ENCODE peak calls at places on chromosomes 6 and 20, in five cellular contexts. Q is HCT116, X is HepG2, S is GM12878, M is K562. Y is an unnamed sample.

GRCh38 chr6:36547646-36548400 is 544 bp upstream of the STK38 start:
- DNase-seq in Q (no peak), X (no peak), S (no peak), M (no peak), Y (no peak)

GRCh38 chr6:101069191-101069795 is 188.2 kb upstream of the ASCC3 start:
- DNase-seq in Q (no peak), X (no peak), S (no peak), M (no peak), Y (no peak)

GRCh38 chr20:21234816-21235215 is 68.3 kb upstream of the XRN2 start:
- DNase-seq in Q (no peak), X (no peak), S (no peak), M (no peak), Y (no peak)

GRCh38 chr6:7505196-7505699 is 36.2 kb upstream of the DSP start:
- DNase-seq in Q (peak), X (peak), S (no peak), M (no peak), Y (peak)

GRCh38 chr6:24927234-24927955 is 8.4 kb downstream of the RIPOR2 start:
- DNase-seq in Q (no peak), X (no peak), S (no peak), M (no peak), Y (no peak)

GRCh38 chr20:35618372-35619131 is 2.9 kb downstream of the SPAG4 start:
- DNase-seq in Q (no peak), X (no peak), S (no peak), M (no peak), Y (no peak)

GRCh38 chr6:120671519-120671918 is 662.8 kb downstream of the TBC1D32 start:
- DNase-seq in Q (peak), X (peak), S (no peak), M (no peak), Y (peak)

GRCh38 chr6:82842721-82843120 is 222.9 kb downstream of the UBE3D start:
- DNase-seq in Q (no peak), X (no peak), S (no peak), M (no peak), Y (no peak)

GRCh38 chr20:49965781-49966304 is 16.9 kb upstream of the SNAI1 start:
- DNase-seq in Q (no peak), X (peak), S (no peak), M (no peak), Y (no peak)

GRCh38 chr20:52913650-52914387 is 58.3 kb upstream of the TSHZ2 start:
- DNase-seq in Q (no peak), X (peak), S (no peak), M (no peak), Y (no peak)

GRCh38 chr6:82720992-82721391 is 344.6 kb downstream of the UBE3D start:
- DNase-seq in Q (no peak), X (no peak), S (no peak), M (no peak), Y (no peak)

GRCh38 chr6:144294016-144294415 is 8.9 kb downstream of the UTRN start:
- DNase-seq in Q (no peak), X (no peak), S (no peak), M (no peak), Y (no peak)

GRCh38 chr6:95120984-95121383 is 456.4 kb upstream of the MANEA start:
- DNase-seq in Q (no peak), X (no peak), S (no peak), M (no peak), Y (no peak)

GRCh38 chr6:163712569-163712966 is 298.1 kb downstream of the QKI start:
- DNase-seq in Q (no peak), X (no peak), S (no peak), M (no peak), Y (no peak)

GRCh38 chr20:62171245-62171644 is 11.6 kb upstream of the MTG2 start:
- DNase-seq in Q (no peak), X (no peak), S (no peak), M (no peak), Y (no peak)

GRCh38 chr6:3194535-3195376 is 32.7 kb downstream of the TUBB2B start:
- DNase-seq in Q (no peak), X (no peak), S (no peak), M (no peak), Y (peak)

GRCh38 chr6:130675072-130675471 is 152.1 kb upstream of the SMLR1 start:
- DNase-seq in Q (no peak), X (no peak), S (no peak), M (no peak), Y (no peak)

GRCh38 chr6:140043357-140043756 is 668.9 kb upstream of the CITED2 start:
- DNase-seq in Q (peak), X (no peak), S (no peak), M (no peak), Y (no peak)

GRCh38 chr6:53216301-53216700 is 67.7 kb upstream of the GCM1 start:
- DNase-seq in Q (no peak), X (no peak), S (no peak), M (no peak), Y (no peak)

GRCh38 chr6:128504003-128504654 is 16.3 kb downstream of the PTPRK start:
- DNase-seq in Q (no peak), X (no peak), S (no peak), M (no peak), Y (no peak)

GRCh38 chr20:10671221-10671849 is 2.5 kb downstream of the JAG1 start:
- DNase-seq in Q (no peak), X (peak), S (peak), M (peak), Y (peak)

GRCh38 chr20:59191756-59192532 is 28.3 kb downstream of the ZNF831 start:
- DNase-seq in Q (no peak), X (no peak), S (no peak), M (no peak), Y (no peak)

GRCh38 chr20:3307695-3308094 is 68.7 kb upstream of the SLC4A11 start:
- DNase-seq in Q (no peak), X (no peak), S (no peak), M (no peak), Y (no peak)

GRCh38 chr20:17650301-17650761 is 31.7 kb downstream of the RRBP1 start:
- DNase-seq in Q (no peak), X (no peak), S (no peak), M (no peak), Y (no peak)

GRCh38 chr20:17651761-17652388 is 30.2 kb downstream of the RRBP1 start:
- DNase-seq in Q (no peak), X (no peak), S (no peak), M (no peak), Y (no peak)

GRCh38 chr20:17652411-17652810 is 29.6 kb downstream of the RRBP1 start:
- DNase-seq in Q (no peak), X (no peak), S (no peak), M (no peak), Y (no peak)

GRCh38 chr20:17648782-17649730 is 33.0 kb downstream of the RRBP1 start:
- DNase-seq in Q (no peak), X (no peak), S (peak), M (peak), Y (no peak)

GRCh38 chr20:17650816-17651760 is 31.0 kb downstream of the RRBP1 start:
- DNase-seq in Q (no peak), X (no peak), S (no peak), M (no peak), Y (no peak)
- TF ChIP-seq ATF3 in Q (no peak), X (no peak), S (no peak), M (no peak), Y (no peak)

GRCh38 chr6:80969439-80969838 is 783.0 kb downstream of the TENT5A start:
- DNase-seq in Q (peak), X (no peak), S (no peak), M (no peak), Y (no peak)

GRCh38 chr6:80962382-80962781 is 790.1 kb downstream of the TENT5A start:
- DNase-seq in Q (no peak), X (no peak), S (no peak), M (no peak), Y (no peak)

DNA sequence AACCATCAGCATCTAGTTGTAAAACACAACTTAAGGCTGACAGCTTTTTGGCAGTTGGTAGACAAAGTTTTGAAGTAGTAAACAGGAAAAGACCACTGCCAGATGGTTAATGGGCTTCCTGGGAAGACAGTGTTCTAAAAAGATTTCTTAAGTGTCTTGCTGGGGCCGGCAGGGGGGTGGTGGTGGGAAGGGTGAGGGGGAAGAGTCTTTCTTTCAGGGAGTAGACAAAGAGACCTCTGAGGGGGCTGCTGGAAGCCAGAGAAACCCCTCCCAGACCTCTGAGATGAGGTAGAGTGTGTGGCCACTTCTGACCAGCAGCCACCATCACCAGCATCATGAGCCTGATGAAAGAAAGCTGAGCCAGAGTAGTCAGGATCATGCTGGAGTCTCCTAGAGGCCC is 784.9 kb downstream of the TENT5A start:
- DNase-seq in Q (no peak), X (no peak), S (no peak), M (no peak), Y (no peak)
- TF ChIP-seq RAD21 in Q (no peak), X (no peak), S (no peak), M (no peak), Y (no peak)

DNA sequence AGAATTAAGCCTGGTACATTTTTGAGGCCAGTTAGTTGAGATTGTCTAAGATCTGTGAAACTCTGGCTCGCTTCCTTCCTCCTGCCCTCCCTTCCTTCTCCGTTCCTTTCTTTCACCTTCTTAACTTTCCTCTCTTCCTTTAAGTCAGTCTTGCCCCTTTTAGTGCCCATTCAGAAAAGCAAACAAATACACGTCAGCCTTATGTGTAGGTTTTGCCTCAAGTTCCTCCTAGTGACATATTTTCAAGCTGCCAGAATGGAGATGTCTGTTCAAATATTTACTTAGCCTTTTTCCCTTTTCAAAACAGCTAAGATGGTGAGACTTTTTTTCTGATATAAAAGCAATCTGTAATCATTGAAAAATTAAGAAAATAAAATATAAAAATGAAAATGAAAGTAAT is 178.4 kb downstream of the FARS2 start:
- DNase-seq in Q (no peak), X (peak), S (no peak), M (no peak), Y (no peak)
- TF ChIP-seq CTCF in Q (no peak), X (no peak), S (no peak), M (no peak), Y (no peak)

DNA sequence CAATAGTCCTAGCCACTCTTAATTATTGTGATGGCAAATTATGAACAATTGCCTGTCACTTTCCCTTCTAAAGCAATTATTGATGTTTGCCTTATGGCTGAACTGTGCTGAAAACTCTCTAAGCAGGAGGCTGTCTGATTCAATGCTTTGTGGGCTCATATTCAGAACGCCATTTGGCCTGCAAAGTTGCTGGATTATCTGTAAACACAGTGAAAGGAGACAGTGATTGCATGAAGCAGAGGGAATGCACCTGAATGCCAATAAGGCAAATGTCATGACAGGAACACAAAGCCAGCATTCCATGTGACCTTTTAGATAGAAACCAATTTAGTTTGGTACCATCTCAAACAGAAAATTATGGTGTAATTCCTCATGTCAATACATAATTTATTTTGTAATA is 387.5 kb downstream of the HACE1 start:
- DNase-seq in Q (no peak), X (no peak), S (no peak), M (no peak), Y (no peak)
- TF ChIP-seq ATF3 in Q (no peak), X (no peak), S (no peak), M (no peak), Y (no peak)

DNA sequence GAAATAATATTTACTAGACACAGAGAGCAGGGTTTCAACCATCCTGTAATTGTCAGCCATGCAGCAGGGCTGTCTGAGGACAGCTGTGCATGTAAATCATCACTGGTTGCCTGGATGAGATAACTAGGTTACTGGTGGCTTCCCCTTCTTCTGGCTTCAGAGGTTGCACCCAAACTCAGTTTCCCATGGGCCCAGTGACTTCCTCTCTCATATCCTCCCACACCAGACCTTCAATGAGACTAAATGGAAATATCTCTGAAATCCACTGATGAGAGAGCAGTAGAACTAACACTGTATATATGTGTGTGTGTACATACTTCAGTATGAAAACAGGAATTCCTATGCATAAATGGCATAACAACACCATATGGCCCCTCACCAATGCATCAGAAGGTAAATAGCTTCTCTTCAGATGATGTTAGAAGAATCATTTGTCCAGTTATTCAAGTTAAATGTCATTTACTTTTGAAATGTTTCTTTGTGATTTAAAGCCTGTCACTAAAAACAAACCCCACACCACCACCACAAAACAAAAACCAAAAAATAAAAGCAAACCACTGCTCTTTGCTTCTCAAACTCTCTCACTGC is 51.0 kb upstream of the IL20RA start:
- DNase-seq in Q (no peak), X (no peak), S (peak), M (no peak), Y (no peak)
- TF ChIP-seq RAD21 in Q (no peak), X (no peak), S (peak), M (no peak), Y (no peak)

DNA sequence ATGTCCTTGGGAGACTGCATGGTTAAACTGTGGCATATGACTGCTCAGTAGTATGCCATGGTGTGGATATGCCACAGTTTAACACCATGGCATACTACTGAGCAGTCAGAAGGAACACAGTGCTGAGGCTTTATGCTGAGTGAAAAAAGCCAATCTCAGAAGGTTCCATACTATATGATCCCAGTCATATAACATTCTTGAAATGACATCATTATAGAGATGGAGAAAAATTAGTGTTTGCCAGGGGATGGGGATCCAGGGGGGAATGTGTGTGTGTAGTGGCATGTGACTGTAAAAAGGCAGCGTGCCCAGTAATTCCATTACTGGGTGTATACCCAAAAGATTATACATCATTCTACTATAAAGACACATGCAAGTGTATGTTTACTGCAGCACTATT is 85.8 kb downstream of the FOXF2 start:
- DNase-seq in Q (no peak), X (no peak), S (no peak), M (no peak), Y (no peak)
- TF ChIP-seq CTCF in Q (no peak), X (no peak), S (no peak), M (no peak), Y (no peak)

DNA sequence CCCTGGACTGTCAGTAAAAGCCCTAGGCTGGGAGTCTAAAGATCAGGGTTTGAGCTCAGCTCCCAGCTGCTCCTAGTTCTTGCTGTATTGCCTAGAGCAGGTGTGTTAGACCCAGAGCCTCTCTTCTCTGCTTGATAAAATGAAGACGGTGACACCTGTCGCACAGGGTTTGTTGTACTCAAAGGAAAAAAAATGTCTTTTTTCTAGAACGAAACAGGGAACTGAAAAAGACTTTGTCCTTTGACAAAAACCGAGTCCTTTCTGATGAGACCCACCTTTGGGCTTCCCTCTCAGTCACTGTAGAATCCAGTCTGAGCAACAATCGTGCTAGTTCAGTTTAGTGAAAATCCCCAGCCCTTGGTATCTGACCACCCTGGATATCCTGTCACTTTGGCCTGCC is 102.1 kb upstream of the LAMP5 start:
- DNase-seq in Q (no peak), X (no peak), S (peak), M (no peak), Y (no peak)
- TF ChIP-seq ATF3 in Q (no peak), X (no peak), S (no peak), M (no peak), Y (no peak)

DNA sequence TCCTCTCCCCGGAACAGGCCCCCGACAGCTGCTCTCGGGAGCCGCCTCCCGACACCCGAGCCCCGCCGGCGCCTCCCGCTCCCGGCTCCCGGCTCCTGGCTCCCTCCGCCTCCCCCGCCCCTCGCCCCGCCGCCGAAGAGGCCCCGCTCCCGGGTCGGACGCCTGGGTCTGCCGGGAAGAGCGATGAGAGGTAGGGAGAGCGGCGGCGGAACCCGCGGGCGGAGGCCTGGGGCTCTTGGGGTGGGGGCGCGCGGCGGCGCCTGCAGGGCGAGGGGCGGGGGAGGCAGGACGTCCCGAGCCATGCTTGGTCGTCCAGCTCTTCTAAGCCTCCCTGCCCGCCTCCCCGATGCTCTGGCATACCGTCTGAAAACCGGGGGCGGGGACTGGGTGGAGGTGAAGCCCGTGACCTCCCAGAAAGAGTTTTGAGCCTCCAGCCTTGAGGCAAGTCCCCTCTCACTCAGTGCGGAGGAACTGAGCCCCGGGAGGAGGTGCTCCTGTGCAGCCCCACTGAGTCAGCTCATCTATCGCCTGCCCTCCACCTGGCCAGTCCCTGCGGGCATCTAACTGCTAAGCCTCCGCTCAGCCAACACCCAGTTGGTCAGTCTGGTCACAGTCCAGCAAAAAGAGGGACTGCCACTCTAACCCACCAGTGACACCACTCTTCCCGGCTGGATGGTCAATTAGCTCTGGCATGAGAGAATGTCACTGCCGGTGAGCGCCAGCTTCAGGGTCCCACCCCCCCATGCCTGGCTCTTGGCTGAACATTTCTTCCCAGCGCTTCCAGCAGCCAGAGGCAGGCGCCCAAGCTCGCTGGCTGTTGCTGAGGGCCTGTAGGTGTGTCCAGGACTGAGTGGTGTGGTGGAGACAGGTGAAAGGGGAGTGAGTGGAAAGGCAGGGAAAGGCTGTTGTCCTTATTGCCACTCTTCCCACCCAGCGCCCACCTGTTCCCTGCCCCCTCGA is 482 bp downstream of the DDR1 start:
- DNase-seq in Q (no peak), X (no peak), S (no peak), M (peak), Y (no peak)
- TF ChIP-seq RAD21 in Q (no peak), X (no peak), S (no peak), M (no peak), Y (no peak)

DNA sequence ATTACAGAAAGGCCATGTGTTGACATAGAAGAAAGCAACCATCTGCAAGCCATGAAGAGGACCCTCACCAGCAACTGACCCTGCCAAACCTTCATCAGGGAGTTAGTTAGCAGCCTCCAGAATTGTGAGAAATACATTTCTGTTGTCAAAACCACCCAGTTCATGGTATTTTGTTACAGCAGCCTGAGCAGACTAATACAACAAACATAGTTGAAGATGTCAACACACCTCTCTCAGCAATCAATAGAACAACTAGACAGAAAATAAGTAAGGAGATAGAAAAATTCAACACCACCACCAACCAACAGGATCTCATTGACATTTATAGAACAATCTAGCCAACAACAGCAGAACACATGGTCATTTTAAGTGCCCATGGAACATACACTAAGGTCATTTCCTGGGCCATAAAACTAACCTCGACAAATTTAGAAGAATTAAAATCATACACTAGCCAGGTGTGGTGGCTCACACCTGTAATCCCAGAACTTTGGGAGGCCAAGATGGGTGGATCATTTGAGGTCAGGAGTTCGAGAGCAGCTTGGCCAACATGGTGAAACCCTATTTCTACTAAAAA is 32.7 kb downstream of the TCP11 start:
- DNase-seq in Q (no peak), X (no peak), S (no peak), M (no peak), Y (no peak)
- TF ChIP-seq CTCF in Q (no peak), X (no peak), S (no peak), M (no peak), Y (no peak)

Y was measured in H1.